ENCODE peak calls at places on chromosomes 2 and 18, in seven cellular contexts. Z is right cardiac atrium, H is mesendoderm, N is right lobe of liver, Q is aorta, E is heart right ventricle, S is AG04450. Y is an unnamed sample.

GRCh38 chr2:105697781-105698449 is 46.8 kb upstream of the NCK2 start:
- DNase-seq in Z (peak; percentile 25), H (no peak), N (no peak), Q (no peak), E (peak; percentile 50), S (no peak), Y (no peak)

GRCh38 chr2:173239644-173240043 is 115.0 kb upstream of the CDCA7 start:
- DNase-seq in Z (no peak), H (no peak), N (no peak), Q (no peak), E (no peak), S (no peak), Y (no peak)

GRCh38 chr2:240436626-240437180 is 1.2 kb downstream of the GPC1 start:
- DNase-seq in Z (peak; percentile 36), H (peak; percentile 62), N (peak; percentile 59), Q (peak; percentile 46), E (no peak), S (no peak), Y (no peak)

GRCh38 chr2:148253716-148254115 is 232.8 kb downstream of the MBD5 start:
- DNase-seq in Z (no peak), H (peak; percentile 54), N (no peak), Q (no peak), E (no peak), S (no peak), Y (no peak)

GRCh38 chr2:5544205-5544786 is 147.9 kb upstream of the SOX11 start:
- DNase-seq in Z (no peak), H (peak; percentile 29), N (no peak), Q (no peak), E (no peak), S (no peak), Y (no peak)

GRCh38 chr2:214652473-214652872 is 157.0 kb downstream of the BARD1 start:
- DNase-seq in Z (no peak), H (no peak), N (no peak), Q (no peak), E (no peak), S (no peak), Y (no peak)

GRCh38 chr2:24871852-24872323 is 48.1 kb downstream of the ADCY3 start:
- DNase-seq in Z (peak; percentile 31), H (peak; percentile 24), N (no peak), Q (no peak), E (peak; percentile 55), S (no peak), Y (no peak)

GRCh38 chr2:223815186-223815883 is 22.0 kb downstream of the AP1S3 start:
- DNase-seq in Z (no peak), H (no peak), N (no peak), Q (no peak), E (no peak), S (peak; percentile 41), Y (no peak)

GRCh38 chr18:8991131-8991530 is 111.4 kb upstream of the NDUFV2 start:
- DNase-seq in Z (no peak), H (no peak), N (no peak), Q (no peak), E (no peak), S (no peak), Y (no peak)

DNA sequence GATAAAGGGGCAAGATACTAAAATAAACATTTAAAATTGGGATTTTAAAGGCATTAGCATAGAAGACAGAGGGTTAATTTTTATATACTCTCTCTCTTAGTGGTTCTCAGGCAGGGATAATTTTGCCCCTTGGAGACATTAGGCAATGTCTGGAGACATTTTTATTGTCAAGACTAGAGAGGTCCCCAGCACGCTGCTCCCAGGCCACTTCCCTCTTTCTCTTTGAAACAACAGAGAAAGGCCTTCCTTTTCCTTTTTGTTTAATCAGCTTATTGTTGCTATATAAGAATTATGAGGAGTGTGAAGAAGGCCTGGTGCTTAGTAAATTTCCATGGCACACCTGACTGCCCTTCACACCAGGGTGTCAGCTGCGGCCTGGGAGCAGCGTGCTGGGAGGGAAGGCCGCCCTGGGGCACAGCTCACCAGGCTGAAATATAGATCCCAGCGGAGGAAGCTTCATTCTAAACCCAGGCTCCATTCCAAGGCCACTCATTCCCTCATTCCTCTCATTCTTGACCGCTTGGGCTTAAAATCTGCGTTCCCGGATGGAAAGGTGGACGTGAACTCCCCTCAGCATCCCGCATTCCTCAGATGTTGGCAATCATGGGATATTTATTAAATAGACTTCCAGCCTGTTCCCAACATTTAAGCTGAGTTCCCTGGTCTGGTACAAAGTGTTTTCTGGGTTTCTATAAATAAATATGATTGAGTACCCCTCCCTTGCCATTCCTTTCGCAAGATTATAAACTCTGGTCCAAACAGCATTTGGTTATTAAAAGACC is 22.5 kb downstream of the SLC14A2 start:
- DNase-seq in Z (no peak), H (peak; percentile 19), N (no peak), Q (no peak), E (no peak), S (no peak), Y (no peak)
- H3K27ac ChIP-seq in Z (peak overlapping the region; percentile 5), H (no peak overlapping the region), N (no peak overlapping the region), Q (peak overlapping the region; percentile 91), E (no peak overlapping the region), S (no peak overlapping the region), Y (no peak overlapping the region)

GRCh38 chr2:111946294-111947114 is 48.1 kb downstream of the MERTK start:
- DNase-seq in Z (no peak), H (peak; percentile 74), N (no peak), Q (no peak), E (peak; percentile 47), S (peak; percentile 87), Y (no peak)
- H3K27ac ChIP-seq in Z (peak overlapping the region; percentile 61), H (no peak overlapping the region), N (peak overlapping the region; percentile 9), Q (peak overlapping the region; percentile 67), E (peak overlapping the region; percentile 19), S (peak overlapping the region; percentile 72), Y (peak overlapping the region; percentile 79)

GRCh38 chr2:221458588-221458987 is 113.5 kb downstream of the EPHA4 start:
- DNase-seq in Z (no peak), H (peak; percentile 78), N (no peak), Q (no peak), E (no peak), S (no peak), Y (no peak)
- H3K27ac ChIP-seq in Z (no peak overlapping the region), H (no peak overlapping the region), N (no peak overlapping the region), Q (no peak overlapping the region), E (no peak overlapping the region), S (no peak overlapping the region), Y (no peak overlapping the region)

GRCh38 chr18:59048378-59048777 is 91.3 kb upstream of the SEC11C start:
- DNase-seq in Z (no peak), H (peak; percentile 23), N (no peak), Q (no peak), E (no peak), S (no peak), Y (no peak)

GRCh38 chr18:59049726-59050660 is 89.7 kb upstream of the SEC11C start:
- DNase-seq in Z (no peak), H (no peak), N (no peak), Q (no peak), E (no peak), S (no peak), Y (no peak)

GRCh38 chr18:59052965-59053960 is 86.4 kb upstream of the SEC11C start:
- DNase-seq in Z (no peak), H (no peak), N (no peak), Q (no peak), E (no peak), S (no peak), Y (no peak)

GRCh38 chr18:59051470-59052165 is 88.1 kb upstream of the SEC11C start:
- DNase-seq in Z (peak; percentile 56), H (no peak), N (no peak), Q (peak; percentile 78), E (no peak), S (no peak), Y (no peak)

GRCh38 chr18:59050661-59051057 is 89.0 kb upstream of the SEC11C start:
- DNase-seq in Z (no peak), H (no peak), N (no peak), Q (no peak), E (no peak), S (no peak), Y (no peak)
- H3K27ac ChIP-seq in Z (no peak overlapping the region), H (no peak overlapping the region), N (no peak overlapping the region), Q (no peak overlapping the region), E (no peak overlapping the region), S (no peak overlapping the region), Y (no peak overlapping the region)

GRCh38 chr2:63668464-63668863 is 79.7 kb downstream of the MDH1 start:
- DNase-seq in Z (no peak), H (no peak), N (no peak), Q (no peak), E (no peak), S (no peak), Y (no peak)

GRCh38 chr2:63668000-63668399 is 79.2 kb downstream of the MDH1 start:
- DNase-seq in Z (no peak), H (no peak), N (no peak), Q (no peak), E (no peak), S (no peak), Y (no peak)

GRCh38 chr2:63665806-63666205 is 77.0 kb downstream of the MDH1 start:
- DNase-seq in Z (no peak), H (peak; percentile 29), N (no peak), Q (no peak), E (no peak), S (peak; percentile 60), Y (no peak)

GRCh38 chr2:63665091-63665490 is 76.3 kb downstream of the MDH1 start:
- DNase-seq in Z (no peak), H (no peak), N (no peak), Q (no peak), E (no peak), S (no peak), Y (no peak)

DNA sequence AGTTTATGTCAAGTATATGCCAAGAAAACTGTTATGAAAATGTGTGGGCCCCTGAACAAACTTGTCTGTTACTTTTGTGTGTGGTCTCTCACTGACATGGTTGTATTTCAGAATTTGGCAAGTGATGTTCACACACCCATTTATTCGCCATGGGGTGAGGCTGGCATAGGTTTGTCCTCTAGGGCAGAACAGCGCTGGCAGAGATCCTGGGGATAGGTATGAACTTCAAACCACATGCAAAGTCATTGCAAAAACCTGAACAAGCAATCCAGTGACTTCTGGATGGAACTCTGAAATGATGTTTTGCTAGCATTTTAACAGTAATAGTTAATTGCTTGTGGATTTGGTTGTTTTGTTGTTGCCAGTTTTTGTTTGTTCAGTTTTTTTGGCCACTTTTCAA is 78.4 kb downstream of the MDH1 start:
- DNase-seq in Z (no peak), H (no peak), N (peak; percentile 83), Q (no peak), E (no peak), S (no peak), Y (no peak)
- H3K27ac ChIP-seq in Z (no peak overlapping the region), H (no peak overlapping the region), N (no peak overlapping the region), Q (no peak overlapping the region), E (no peak overlapping the region), S (no peak overlapping the region), Y (no peak overlapping the region)

GRCh38 chr2:199463708-199464613 is 6.2 kb upstream of the SATB2 start:
- DNase-seq in Z (no peak), H (no peak), N (peak; percentile 55), Q (no peak), E (no peak), S (no peak), Y (no peak)
- H3K27ac ChIP-seq in Z (no peak overlapping the region), H (no peak overlapping the region), N (no peak overlapping the region), Q (no peak overlapping the region), E (no peak overlapping the region), S (no peak overlapping the region), Y (peak overlapping the region; percentile 73)

GRCh38 chr2:229003256-229003655 is 267.8 kb downstream of the PID1 start:
- DNase-seq in Z (no peak), H (no peak), N (no peak), Q (no peak), E (no peak), S (no peak), Y (no peak)

GRCh38 chr2:228999326-228999725 is 271.8 kb downstream of the PID1 start:
- DNase-seq in Z (no peak), H (peak; percentile 1), N (no peak), Q (no peak), E (no peak), S (no peak), Y (no peak)

GRCh38 chr2:229001196-229001595 is 269.9 kb downstream of the PID1 start:
- DNase-seq in Z (no peak), H (no peak), N (no peak), Q (no peak), E (no peak), S (no peak), Y (no peak)
- H3K27ac ChIP-seq in Z (no peak overlapping the region), H (no peak overlapping the region), N (no peak overlapping the region), Q (no peak overlapping the region), E (no peak overlapping the region), S (no peak overlapping the region), Y (no peak overlapping the region)

Y was measured in caudate nucleus.